ENCODE peak calls at places on chromosomes 16 and 17, in four cellular contexts. V is lung, T is aorta, Z is left lung. C is an unnamed sample.

GRCh38 chr16:70576431-70577255 is 53.0 kb downstream of the SF3B3 start:
- DNase-seq in Z (no peak), V (no peak), T (no peak), C (no peak)

GRCh38 chr17:73197141-73197540 is 4.3 kb downstream of the COG1 start:
- DNase-seq in T (no peak), V (no peak), Z (no peak), C (no peak)

GRCh38 chr17:78966123-78966813 is 13.5 kb downstream of the LGALS3BP start:
- DNase-seq in Z (no peak), V (no peak), T (no peak), C (no peak)

GRCh38 chr17:40174528-40174927 is 2.7 kb upstream of the RAPGEFL1 start:
- DNase-seq in T (no peak), V (no peak), Z (no peak), C (no peak)

GRCh38 chr17:80812362-80813088 is 179.1 kb upstream of the CHMP6 start:
- DNase-seq in Z (peak; percentile 3), T (no peak), V (no peak), C (no peak)

GRCh38 chr16:82361885-82362284 is 191.9 kb upstream of the MPHOSPH6 start:
- DNase-seq in Z (no peak), V (no peak), T (no peak), C (no peak)

GRCh38 chr17:44122825-44123355 is 551 bp downstream of the HDAC5 start:
- DNase-seq in V (no peak), Z (no peak), T (no peak), C (no peak)

GRCh38 chr16:22138482-22138881 is 23.8 kb upstream of the SDR42E2 start:
- DNase-seq in T (no peak), V (no peak), Z (no peak), C (no peak)

GRCh38 chr17:1617620-1618174 is 10.9 kb downstream of the SLC43A2 start:
- DNase-seq in T (no peak), Z (no peak), V (no peak), C (no peak)

GRCh38 chr16:22388101-22388644 is 13.8 kb upstream of the CDR2 start:
- DNase-seq in V (no peak), Z (no peak), T (no peak), C (no peak)

GRCh38 chr17:34840758-34841157 is 120.5 kb downstream of the CCT6B start:
- DNase-seq in T (no peak), V (no peak), Z (no peak), C (no peak)

GRCh38 chr17:74227271-74227670 is 13.9 kb downstream of the TTYH2 start:
- DNase-seq in Z (no peak), T (no peak), V (no peak), C (no peak)

GRCh38 chr16:12063435-12063834 is 86.9 kb downstream of the SNX29 start:
- DNase-seq in V (no peak), Z (peak; percentile 30), T (no peak), C (no peak)

GRCh38 chr16:10978124-10978523 is 33.8 kb downstream of the CLEC16A start:
- DNase-seq in Z (no peak), T (no peak), V (no peak), C (no peak)
- H3K4me1 ChIP-seq in Z (peaks cover 13% of the 10 kb centered on the region), T (no peaks in the 10 kb centered on the region), V (no peaks in the 10 kb centered on the region), C (peaks cover 8% of the 10 kb centered on the region)

GRCh38 chr17:8152112-8152775 is at the start of gene PER1:
- DNase-seq in Z (peak; percentile 98), T (peak; percentile 97), V (peak; percentile 98), C (peak; percentile 99)
- H3K4me1 ChIP-seq in Z (peaks cover 75% of the 10 kb centered on the region), T (no peaks in the 10 kb centered on the region), V (peaks cover 5% of the 10 kb centered on the region), C (peaks cover 27% of the 10 kb centered on the region)

DNA sequence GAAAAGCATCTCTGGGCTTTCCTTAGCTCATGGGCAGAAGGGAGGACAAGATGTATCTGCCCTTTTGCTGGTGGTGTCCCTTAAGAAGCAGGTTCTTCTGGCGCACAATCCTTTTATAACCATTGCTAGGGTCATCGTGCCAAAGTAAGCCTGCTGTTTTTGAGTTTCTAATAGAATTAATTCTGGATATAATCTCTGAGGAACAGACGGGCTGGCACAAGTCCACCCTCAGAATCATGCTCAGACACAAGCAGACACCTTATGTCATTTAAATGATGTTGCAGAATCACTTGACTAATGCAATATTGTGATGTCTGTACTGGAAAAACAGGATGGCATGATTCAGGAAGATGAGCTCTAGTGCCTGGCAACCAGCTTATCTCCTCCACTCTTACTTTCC is 18.8 kb upstream of the MMD start:
- DNase-seq in Z (no peak), V (no peak), T (no peak), C (no peak)
- H3K4me1 ChIP-seq in Z (peaks cover 11% of the 10 kb centered on the region), V (peaks cover 2% of the 10 kb centered on the region), T (no peaks in the 10 kb centered on the region), C (peaks cover 5% of the 10 kb centered on the region)

GRCh38 chr17:21284319-21285163 is at the start of gene MAP2K3:
- DNase-seq in Z (peak; percentile 100), V (peak; percentile 100), T (peak; percentile 100), C (peak; percentile 100)

GRCh38 chr17:21282850-21283249 is 1.7 kb upstream of the MAP2K3 start:
- DNase-seq in Z (no peak), V (no peak), T (no peak), C (no peak)

GRCh38 chr17:21285164-21286065 is 904 bp downstream of the MAP2K3 start:
- DNase-seq in T (peak; percentile 66), V (no peak), Z (no peak), C (peak; percentile 65)

GRCh38 chr17:21282231-21282630 is 2.3 kb upstream of the MAP2K3 start:
- DNase-seq in T (peak; percentile 89), Z (no peak), V (no peak), C (no peak)

DNA sequence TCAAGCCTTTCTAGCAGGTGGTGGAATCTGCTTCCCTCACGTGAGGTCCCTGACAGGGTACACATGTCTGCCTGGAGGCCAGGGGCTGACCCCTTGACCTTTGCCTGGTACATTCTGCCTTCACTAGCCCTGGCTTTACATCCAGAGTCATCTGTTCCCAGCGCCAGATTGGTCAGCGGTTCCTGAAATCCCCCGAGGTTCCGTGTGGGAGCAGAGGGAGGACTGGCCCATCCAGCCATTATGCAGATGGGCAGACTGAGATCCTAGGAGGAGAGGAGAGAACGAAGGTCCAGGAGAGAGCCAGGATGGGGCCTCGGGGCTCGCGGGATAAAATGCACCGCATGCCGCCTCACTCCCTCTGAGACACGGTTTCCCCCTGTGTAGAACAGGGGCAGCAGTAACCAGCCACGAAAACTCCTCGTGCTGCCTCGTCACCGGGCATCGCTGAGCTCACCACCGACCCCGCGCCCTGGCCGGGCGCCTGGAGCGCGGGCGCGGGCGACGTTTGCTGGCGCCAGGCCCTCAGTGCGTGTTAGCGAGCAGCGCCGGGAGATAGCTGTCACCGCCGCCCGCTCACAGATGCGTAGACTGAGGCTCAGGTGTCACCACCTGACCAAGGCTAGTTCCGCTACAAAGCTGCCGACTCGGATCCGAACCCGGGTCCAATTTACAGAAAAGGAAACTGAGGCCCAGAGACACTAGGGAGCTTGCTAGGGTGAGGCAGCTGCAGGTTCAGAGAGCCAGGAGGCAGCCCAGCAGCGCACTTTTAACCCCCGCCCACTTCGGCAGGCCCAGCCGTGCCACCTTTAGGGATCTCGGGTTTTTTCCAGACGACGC is 811 bp upstream of the MAP2K3 start:
- DNase-seq in V (no peak), Z (no peak), T (peak; percentile 74), C (peak; percentile 71)
- H3K4me1 ChIP-seq in V (peaks cover 7% of the 10 kb centered on the region), Z (peaks cover 77% of the 10 kb centered on the region), T (no peaks in the 10 kb centered on the region), C (peaks cover 20% of the 10 kb centered on the region)

DNA sequence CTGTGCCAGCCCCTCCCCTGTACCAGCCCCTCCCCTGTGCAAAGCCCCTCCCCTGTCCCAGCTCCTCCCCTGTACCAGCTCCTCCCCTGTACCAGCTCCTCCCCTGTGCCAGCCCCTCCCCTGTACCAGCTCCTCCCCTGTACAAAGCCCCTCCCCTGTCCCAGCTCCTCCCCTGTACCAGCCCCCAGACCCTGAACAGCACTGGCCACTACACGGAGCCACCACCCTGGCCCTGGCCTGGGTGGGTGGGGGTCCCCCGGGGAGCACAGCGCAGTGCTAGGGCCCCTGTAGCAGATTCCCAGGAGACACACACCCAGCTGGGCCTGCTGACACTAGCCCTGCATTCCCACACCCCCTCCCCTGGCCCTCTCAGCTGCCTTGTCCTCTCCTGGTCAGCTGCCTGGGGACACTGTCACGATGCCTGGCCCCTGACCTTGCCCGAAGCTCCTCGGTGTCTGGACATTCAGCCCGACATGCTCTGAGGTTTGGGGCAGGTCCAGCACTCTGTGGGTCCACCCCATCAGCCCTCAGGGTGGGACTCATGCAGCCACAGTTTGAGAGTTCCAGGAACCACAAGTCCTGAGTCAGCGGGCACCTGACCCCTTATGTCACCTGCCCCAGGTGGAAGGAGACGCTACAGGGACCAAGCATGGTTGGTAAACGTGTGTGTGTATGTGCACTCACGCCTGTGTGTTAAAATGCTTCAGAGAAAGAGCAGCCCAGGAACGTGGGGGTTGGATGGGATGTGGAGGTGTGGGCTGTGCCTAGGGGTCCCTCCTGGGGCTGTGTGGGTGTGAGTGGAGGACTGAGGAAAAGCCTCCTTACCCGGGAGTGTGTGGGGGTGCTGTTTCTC is 114.2 kb downstream of the METRNL start:
- DNase-seq in T (peak; percentile 69), V (peak; percentile 47), Z (peak; percentile 50), C (peak; percentile 58)
- H3K4me1 ChIP-seq in T (no peaks in the 10 kb centered on the region), V (no peaks in the 10 kb centered on the region), Z (peaks cover 53% of the 10 kb centered on the region), C (no peaks in the 10 kb centered on the region)

DNA sequence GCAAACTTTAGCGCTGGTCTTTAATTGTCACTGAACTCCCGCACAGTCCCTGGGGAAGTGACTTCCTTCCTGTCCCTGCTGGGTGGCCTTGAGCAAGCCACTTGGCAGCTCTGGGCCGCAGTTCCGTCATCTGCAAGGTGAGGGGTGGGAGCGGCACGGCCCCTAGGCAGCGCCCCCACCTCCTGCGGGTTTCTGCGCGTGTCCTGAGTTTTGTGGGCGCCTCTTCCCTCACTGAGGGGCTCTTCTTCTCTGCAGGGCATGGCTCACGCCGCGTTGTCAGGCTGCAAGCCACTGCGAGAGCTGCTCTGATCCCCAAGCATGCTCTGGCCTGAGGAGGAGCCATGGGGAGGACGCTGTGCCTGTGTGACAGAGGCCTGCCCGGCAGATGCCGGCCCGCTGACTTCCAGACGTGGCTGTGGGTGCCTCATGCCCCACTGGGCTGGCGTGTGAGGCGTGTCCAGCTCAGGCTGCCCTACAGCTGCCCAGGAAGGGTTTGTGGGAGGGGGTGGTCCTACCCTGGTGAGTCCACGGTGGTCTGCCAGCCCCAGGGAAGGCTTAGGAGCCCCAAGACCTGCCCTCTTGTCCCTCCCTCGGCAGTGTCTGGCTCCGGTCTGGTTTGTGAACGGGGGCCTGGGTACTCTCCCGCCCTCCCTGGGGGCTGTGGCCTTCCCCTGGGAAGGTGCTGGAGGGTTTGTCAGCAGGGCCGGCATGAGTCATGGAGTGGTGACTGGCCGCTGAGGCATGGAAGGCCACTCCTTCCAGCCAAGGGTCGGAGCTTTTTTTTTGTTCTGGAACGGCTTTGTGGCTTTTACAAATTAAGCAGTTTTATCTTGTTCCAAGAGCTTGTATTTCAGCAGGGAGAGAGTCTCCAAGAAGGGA is 182.0 kb downstream of the SEC14L1 start:
- DNase-seq in V (peak; percentile 75), T (peak; percentile 95), Z (peak; percentile 90), C (peak; percentile 62)
- H3K4me1 ChIP-seq in V (no peaks in the 10 kb centered on the region), T (no peaks in the 10 kb centered on the region), Z (peaks cover 96% of the 10 kb centered on the region), C (peaks cover 41% of the 10 kb centered on the region)

DNA sequence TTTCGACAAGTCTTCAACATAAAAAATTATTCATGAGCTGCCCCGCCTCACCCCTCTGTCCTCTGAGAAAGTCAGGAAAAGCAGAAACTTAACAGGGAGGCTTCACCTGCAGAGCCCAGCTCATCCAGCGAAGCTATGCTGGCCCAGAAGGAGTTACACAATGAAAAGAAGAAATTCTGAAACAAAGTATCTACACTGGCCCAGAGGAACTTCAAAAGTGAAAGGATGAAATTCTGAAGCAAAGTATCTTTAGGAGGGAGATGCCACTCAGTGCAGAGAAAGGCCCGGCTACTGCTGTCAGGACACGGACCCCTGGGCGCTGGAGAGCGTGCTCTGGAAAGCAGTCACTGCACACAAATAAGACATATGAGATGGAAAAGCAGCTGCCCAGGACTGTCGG is 1.6 kb downstream of the GALNS start:
- DNase-seq in V (no peak), T (no peak), Z (no peak), C (no peak)
- H3K4me1 ChIP-seq in V (no peaks in the 10 kb centered on the region), T (no peaks in the 10 kb centered on the region), Z (peaks cover 69% of the 10 kb centered on the region), C (no peaks in the 10 kb centered on the region)